ENCODE peak calls at places on chromosome 12, in ten cellular contexts. H is AG04450; F is ovary; A is A549; M is H7; Y is lower leg skin; B is heart left ventricle; I is CD8-positive, alpha-beta memory T cell; U is heart right ventricle; D is CD8-positive, alpha-beta T cell. S is an unnamed sample.

GRCh38 chr12:116317986-116318737 is 40.7 kb upstream of the MED13L start:
- DNase-seq in Y (no peak), M (no peak), I (no peak), U (no peak), F (no peak), D (no peak), H (no peak), B (no peak), A (no peak), S (no peak)

GRCh38 chr12:99170026-99170425 is 477.5 kb upstream of the GARIN6 start:
- DNase-seq in A (no peak), Y (no peak), F (no peak), I (no peak), M (no peak), D (no peak), U (no peak), H (no peak), B (no peak), S (no peak)

GRCh38 chr12:52552681-52553195 is at the start of gene KRT71:
- DNase-seq in F (no peak), Y (no peak), B (no peak), U (no peak), M (no peak), D (no peak), A (no peak), H (no peak), I (no peak), S (no peak)

GRCh38 chr12:121217761-121218160 is 7.8 kb downstream of the P2RX4 start:
- DNase-seq in A (no peak), D (no peak), I (no peak), U (no peak), B (no peak), H (no peak), F (no peak), M (no peak), Y (no peak), S (no peak)

GRCh38 chr12:112419269-112420133 is 754 bp downstream of the PTPN11 start:
- DNase-seq in U (peak), Y (peak), D (no peak), F (peak), B (peak), M (no peak), H (peak), I (no peak), A (peak), S (peak)

GRCh38 chr12:43029971-43030370 is 440.4 kb upstream of the PRICKLE1 start:
- DNase-seq in A (no peak), U (no peak), I (no peak), H (no peak), Y (no peak), B (no peak), M (no peak), F (no peak), D (no peak), S (no peak)

GRCh38 chr12:39619316-39619659 is 315 bp downstream of the ABCD2 start:
- DNase-seq in A (no peak), B (no peak), D (peak), H (no peak), M (no peak), I (no peak), U (no peak), Y (no peak), F (no peak), S (no peak)

GRCh38 chr12:100311317-100311716 is 44.3 kb downstream of the SCYL2 start:
- DNase-seq in Y (no peak), M (no peak), U (no peak), F (no peak), A (no peak), I (no peak), H (no peak), D (no peak), B (no peak), S (no peak)

GRCh38 chr12:132178801-132179401 is 34.6 kb downstream of the NOC4L start:
- DNase-seq in M (no peak), I (peak), B (no peak), F (no peak), H (no peak), Y (no peak), A (peak), D (no peak), U (peak), S (no peak)

GRCh38 chr12:13195848-13196301 is 651 bp upstream of the EMP1 start:
- DNase-seq in H (no peak), Y (no peak), F (no peak), B (no peak), I (no peak), U (no peak), M (no peak), A (peak), D (no peak), S (no peak)
- H3K4me3 ChIP-seq in H (peak), Y (no peak), F (no peak), B (no peak), I (peak), U (no peak), M (no peak), A (no peak), D (no peak), S (no peak)

DNA sequence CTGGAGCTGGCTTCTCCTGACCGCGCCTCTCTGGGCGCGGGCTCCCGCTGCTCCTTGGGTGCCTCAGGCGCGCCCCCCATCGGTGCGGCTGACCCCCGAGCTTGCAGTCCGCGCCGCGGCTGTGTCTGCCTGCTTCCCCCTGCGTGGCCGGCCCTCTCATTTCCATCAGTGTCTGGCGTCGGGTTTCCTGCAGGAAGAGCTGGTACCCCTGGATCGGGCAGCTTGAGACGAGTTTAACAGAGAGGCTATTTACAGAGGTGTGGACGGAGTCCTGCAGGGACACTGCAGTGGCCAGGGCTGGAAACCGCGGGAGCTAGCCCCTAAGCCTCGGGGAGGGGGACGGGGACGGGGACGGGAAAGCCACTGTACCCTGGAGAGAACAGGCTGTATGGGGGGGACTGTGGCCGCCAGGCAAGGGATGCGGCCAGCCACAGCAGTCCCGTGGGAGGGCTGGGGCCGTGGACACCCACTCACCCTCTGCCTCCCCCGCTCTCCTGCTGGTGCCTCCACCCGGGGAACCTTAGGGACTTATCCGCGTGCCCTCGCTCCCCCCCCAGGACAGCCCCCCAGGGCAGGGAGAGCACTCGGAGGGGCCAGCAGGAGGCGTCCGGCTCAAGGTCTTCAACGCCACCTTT is 3.7 kb upstream of the CACNA2D4 start:
- DNase-seq in Y (peak), A (no peak), H (no peak), M (peak), I (no peak), U (no peak), B (no peak), F (peak), D (peak), S (no peak)
- H3K4me3 ChIP-seq in Y (no peak), A (no peak), H (no peak), M (no peak), I (no peak), U (no peak), B (no peak), F (no peak), D (no peak), S (no peak)

DNA sequence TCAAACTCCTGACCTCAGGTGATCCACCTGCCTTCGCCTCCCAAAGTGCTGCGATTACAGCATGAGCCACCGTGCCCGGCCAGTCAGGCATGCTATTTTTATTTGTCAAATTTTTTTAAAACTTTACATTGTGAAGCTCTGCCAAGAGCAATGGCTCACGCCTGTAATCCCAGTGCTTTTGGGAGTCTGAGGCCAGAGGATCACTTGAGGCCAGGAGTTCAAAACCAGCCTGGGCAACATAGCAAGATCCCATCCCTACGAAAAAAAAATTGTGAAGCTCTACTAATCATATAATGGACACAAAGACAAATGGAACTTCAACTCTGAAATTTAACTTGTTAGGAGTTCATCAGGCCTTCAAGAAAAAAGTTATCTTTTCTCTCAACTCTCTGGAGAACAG is 1.9 kb downstream of the R3HDM2 start:
- DNase-seq in I (no peak), D (no peak), A (no peak), M (no peak), F (no peak), H (no peak), U (no peak), Y (peak), B (no peak), S (no peak)
- H3K4me3 ChIP-seq in I (no peak), D (no peak), A (peak), M (no peak), F (no peak), H (no peak), U (no peak), Y (no peak), B (no peak), S (no peak)

GRCh38 chr12:32983968-32984367 is 87.4 kb upstream of the PKP2 start:
- DNase-seq in H (no peak), B (no peak), D (no peak), F (no peak), I (no peak), M (peak), U (no peak), Y (no peak), A (no peak), S (no peak)

GRCh38 chr12:32987526-32987925 is 90.9 kb upstream of the PKP2 start:
- DNase-seq in I (no peak), M (no peak), B (no peak), D (no peak), H (no peak), Y (no peak), U (no peak), A (no peak), F (no peak), S (no peak)

GRCh38 chr12:32988982-32989381 is 92.4 kb upstream of the PKP2 start:
- DNase-seq in A (no peak), U (no peak), H (no peak), B (no peak), M (no peak), F (no peak), D (no peak), Y (no peak), I (no peak), S (no peak)

GRCh38 chr12:32981139-32981538 is 84.6 kb upstream of the PKP2 start:
- DNase-seq in M (no peak), A (no peak), D (no peak), U (no peak), F (no peak), H (no peak), Y (no peak), B (no peak), I (no peak), S (no peak)

GRCh38 chr12:32983332-32983731 is 86.8 kb upstream of the PKP2 start:
- DNase-seq in H (no peak), U (no peak), M (no peak), I (no peak), Y (no peak), D (no peak), F (no peak), A (no peak), B (no peak), S (no peak)
- H3K4me3 ChIP-seq in H (no peak), U (no peak), M (no peak), I (no peak), Y (no peak), D (no peak), F (no peak), A (no peak), B (no peak), S (no peak)

GRCh38 chr12:49470986-49471385 is 67.8 kb upstream of the KCNH3 start:
- DNase-seq in I (no peak), A (no peak), H (no peak), D (no peak), F (no peak), Y (no peak), U (no peak), M (no peak), B (no peak), S (no peak)
- H3K4me3 ChIP-seq in I (no peak), A (no peak), H (no peak), D (no peak), F (no peak), Y (no peak), U (no peak), M (no peak), B (no peak), S (no peak)

S was measured in aorta.